ENCODE peak calls at places on chromosomes 7 and 10, in nine cellular contexts. B is Right ventricle myocardium superior; A is nephron progenitor cell; H is NCI-H1092 treated with DMSO at 0.1 percent for 48 hours; K is CD4-positive, alpha-beta T cell; P is ecto neural progenitor cell; D is pons; W is hippocampal formation; R is memory B cell. N is an unnamed sample.

GRCh38 chr10:10460452-10460851 is 557.2 kb upstream of the CELF2 start:
- DNase-seq in K (no peak), H (no peak), D (no peak), A (no peak), W (no peak), R (no peak), P (no peak), B (no peak), N (no peak)

GRCh38 chr10:119680050-119680449 is 28.9 kb downstream of the BAG3 start:
- DNase-seq in H (no peak), W (no peak), D (no peak), P (no peak), K (no peak), A (no peak), B (no peak), R (no peak), N (no peak)

GRCh38 chr7:130231792-130232191 is 24.1 kb downstream of the SSMEM1 start:
- DNase-seq in B (no peak), W (no peak), H (no peak), A (no peak), R (no peak), D (peak), P (no peak), K (no peak), N (no peak)

GRCh38 chr10:12742776-12743175 is 258.7 kb downstream of the CCDC3 start:
- DNase-seq in R (peak), W (no peak), B (no peak), A (no peak), H (no peak), K (no peak), P (no peak), D (no peak), N (no peak)

GRCh38 chr7:4842302-4843064 is 19.3 kb downstream of the PAPOLB start:
- DNase-seq in P (no peak), B (no peak), W (no peak), H (no peak), K (no peak), D (peak), A (no peak), R (no peak), N (no peak)

GRCh38 chr10:98610855-98611254 is 164.1 kb upstream of the HPS1 start:
- DNase-seq in R (no peak), K (no peak), P (no peak), H (no peak), D (no peak), W (no peak), A (peak), B (peak), N (no peak)

GRCh38 chr7:134685250-134685649 is 38.6 kb downstream of the BPGM start:
- DNase-seq in R (no peak), H (no peak), B (no peak), A (no peak), W (no peak), P (no peak), D (no peak), K (no peak), N (no peak)

GRCh38 chr10:88793747-88794299 is 8.7 kb upstream of the LIPM start:
- DNase-seq in P (no peak), K (no peak), R (no peak), H (no peak), A (no peak), D (no peak), B (no peak), W (no peak), N (no peak)

GRCh38 chr10:60101821-60102220 is 195.5 kb upstream of the CCDC6 start:
- DNase-seq in R (no peak), B (no peak), P (no peak), K (no peak), D (no peak), H (no peak), W (no peak), A (no peak), N (no peak)

GRCh38 chr10:127243490-127244272 is 47.3 kb upstream of the INSYN2A start:
- DNase-seq in D (peak), B (no peak), P (peak), W (no peak), H (peak), A (peak), K (peak), R (no peak), N (no peak)

GRCh38 chr10:113585949-113586348 is 33.1 kb downstream of the HABP2 start:
- DNase-seq in P (no peak), A (no peak), H (no peak), D (no peak), B (no peak), R (no peak), K (no peak), W (no peak), N (no peak)

GRCh38 chr7:2037805-2038635 is 194.7 kb downstream of the MAD1L1 start:
- DNase-seq in P (no peak), B (peak), K (no peak), D (no peak), W (no peak), R (peak), A (no peak), H (no peak), N (no peak)

GRCh38 chr7:156148995-156149394 is 336.7 kb upstream of the SHH start:
- DNase-seq in K (no peak), H (no peak), D (no peak), B (no peak), A (no peak), R (no peak), P (no peak), W (no peak), N (no peak)

GRCh38 chr10:70508912-70509366 is 30.4 kb downstream of the PALD1 start:
- DNase-seq in D (peak), R (no peak), K (no peak), H (peak), B (peak), A (no peak), P (peak), W (peak), N (no peak)

GRCh38 chr7:150396426-150397375 is 17.6 kb downstream of the ZNF775 start:
- DNase-seq in D (no peak), B (no peak), P (no peak), K (no peak), A (no peak), R (no peak), W (no peak), H (no peak), N (no peak)

GRCh38 chr7:118142012-118142411 is 42.0 kb upstream of the LSM8 start:
- DNase-seq in H (no peak), W (no peak), B (no peak), K (no peak), A (no peak), P (no peak), R (no peak), D (no peak), N (no peak)

GRCh38 chr7:69419928-69420327 is 178.3 kb upstream of the AUTS2 start:
- DNase-seq in W (no peak), A (no peak), D (no peak), R (no peak), H (no peak), K (no peak), B (no peak), P (no peak), N (no peak)

GRCh38 chr10:43427166-43427825 is 9.6 kb upstream of the ZNF487 start:
- DNase-seq in A (no peak), K (peak), B (no peak), R (no peak), W (no peak), H (no peak), D (no peak), P (no peak), N (no peak)

GRCh38 chr10:78457804-78458483 is 424.3 kb downstream of the RPS24 start:
- DNase-seq in P (no peak), B (no peak), H (no peak), R (no peak), D (no peak), A (no peak), W (no peak), K (no peak), N (no peak)

GRCh38 chr7:44094796-44095592 is 9.2 kb upstream of the AEBP1 start:
- DNase-seq in D (no peak), H (no peak), R (no peak), K (no peak), B (no peak), W (no peak), P (no peak), A (no peak), N (no peak)

GRCh38 chr10:67935223-67935622 is 50.8 kb downstream of the SIRT1 start:
- DNase-seq in H (no peak), W (no peak), R (no peak), A (no peak), B (no peak), D (no peak), K (no peak), P (no peak), N (no peak)

GRCh38 chr10:4474829-4475228 is 351.2 kb upstream of the AKR1E2 start:
- DNase-seq in A (no peak), P (no peak), D (no peak), K (no peak), B (no peak), R (no peak), W (no peak), H (no peak), N (no peak)

GRCh38 chr10:60390224-60390626 is 550 bp upstream of the ANK3 start:
- DNase-seq in W (no peak), H (no peak), R (no peak), K (no peak), A (no peak), B (no peak), D (peak), P (no peak), N (no peak)

N was measured in NCI-H748 treated with DMSO at 0.1 percent for 48 hours.